ENCODE peak calls at places on chromosomes 6 and 20, in seven cellular contexts. W, M, X, G, N, D and Y are unnamed samples.

GRCh38 chr6:11585426-11586016 is 48.0 kb downstream of the TMEM170B start:
- DNase-seq in W (no peak), M (no peak), X (no peak), G (peak; percentile 59), N (no peak), D (no peak), Y (no peak)

GRCh38 chr6:155402656-155403304 is 52.9 kb downstream of the NOX3 start:
- DNase-seq in W (no peak), M (no peak), X (no peak), G (no peak), N (no peak), D (no peak), Y (no peak)

GRCh38 chr20:64212750-64213149 is 42.8 kb upstream of the PCMTD2 start:
- DNase-seq in W (no peak), M (no peak), X (peak; percentile 37), G (no peak), N (peak; percentile 71), D (no peak), Y (no peak)

GRCh38 chr6:18342223-18342622 is 44.9 kb upstream of the RNF144B start:
- DNase-seq in W (no peak), M (no peak), X (no peak), G (no peak), N (no peak), D (no peak), Y (no peak)

GRCh38 chr6:130968486-130968885 is 94.6 kb downstream of the EPB41L2 start:
- DNase-seq in W (no peak), M (no peak), X (no peak), G (no peak), N (no peak), D (no peak), Y (no peak)

GRCh38 chr6:16591681-16592549 is 169.3 kb downstream of the ATXN1 start:
- DNase-seq in W (peak; percentile 26), M (no peak), X (no peak), G (no peak), N (no peak), D (no peak), Y (no peak)

GRCh38 chr6:44050872-44051421 is 76.3 kb downstream of the MRPL14 start:
- DNase-seq in W (no peak), M (no peak), X (no peak), G (no peak), N (no peak), D (no peak), Y (no peak)

GRCh38 chr20:63409834-63410435 is 48.8 kb upstream of the CHRNA4 start:
- DNase-seq in W (no peak), M (no peak), X (no peak), G (no peak), N (no peak), D (no peak), Y (no peak)

GRCh38 chr6:104527761-104528415 is 331.8 kb downstream of the HACE1 start:
- DNase-seq in W (no peak), M (no peak), X (no peak), G (peak; percentile 49), N (no peak), D (no peak), Y (no peak)

GRCh38 chr6:69732045-69732444 is 64.8 kb downstream of the LMBRD1 start:
- DNase-seq in W (no peak), M (no peak), X (no peak), G (no peak), N (no peak), D (no peak), Y (no peak)

GRCh38 chr20:5908981-5909380 is 41.4 kb downstream of the TRMT6 start:
- DNase-seq in W (no peak), M (no peak), X (no peak), G (no peak), N (no peak), D (no peak), Y (no peak)

GRCh38 chr20:57390604-57391438 is at the start of gene RBM38:
- DNase-seq in W (peak; percentile 77), M (peak; percentile 75), X (peak; percentile 77), G (peak; percentile 89), N (peak; percentile 70), D (no peak), Y (peak; percentile 75)

GRCh38 chr6:148583631-148584030 is 163.2 kb upstream of the UST start:
- DNase-seq in W (no peak), M (no peak), X (no peak), G (no peak), N (no peak), D (no peak), Y (no peak)

GRCh38 chr6:147869223-147869600 is 360.7 kb downstream of the SAMD5 start:
- DNase-seq in W (no peak), M (no peak), X (no peak), G (no peak), N (no peak), D (no peak), Y (no peak)

GRCh38 chr20:32583581-32584045 is 1.5 kb downstream of the NOL4L start:
- DNase-seq in W (no peak), M (no peak), X (no peak), G (peak; percentile 71), N (no peak), D (no peak), Y (peak; percentile 13)

GRCh38 chr6:88804701-88805100 is 158.7 kb downstream of the RNGTT start:
- DNase-seq in W (no peak), M (no peak), X (no peak), G (no peak), N (no peak), D (no peak), Y (no peak)

GRCh38 chr6:151805286-151805840 is 2.1 kb upstream of the ESR1 start:
- DNase-seq in W (no peak), M (no peak), X (peak; percentile 37), G (peak; percentile 5), N (peak; percentile 16), D (no peak), Y (no peak)

GRCh38 chr6:44475779-44476434 is 88.4 kb downstream of the CDC5L start:
- DNase-seq in W (peak; percentile 56), M (peak; percentile 54), X (peak; percentile 80), G (peak; percentile 89), N (peak; percentile 76), D (peak; percentile 76), Y (peak; percentile 54)

GRCh38 chr20:286508-286907 is 4.0 kb downstream of the C20orf96 start:
- DNase-seq in W (no peak), M (no peak), X (no peak), G (no peak), N (no peak), D (no peak), Y (no peak)

DNA sequence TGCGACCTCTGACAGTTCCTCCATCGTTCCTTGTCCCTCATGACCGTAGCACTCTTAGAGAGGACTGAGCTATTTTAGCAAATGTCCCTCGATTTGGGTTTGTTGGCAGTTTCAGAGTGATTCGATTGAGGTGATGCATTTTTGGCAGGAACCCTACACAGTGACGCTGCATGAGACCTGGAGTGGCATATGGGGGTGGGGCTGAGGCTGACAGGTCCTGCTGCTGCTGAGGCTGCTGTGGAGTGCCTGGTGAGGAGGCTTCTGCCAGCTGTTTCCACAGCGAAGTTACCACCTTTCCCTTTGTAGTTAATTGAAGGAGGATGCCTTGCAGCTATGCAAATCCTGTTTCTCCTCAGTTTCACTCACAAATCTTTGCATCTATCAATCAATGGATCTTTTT is 19.8 kb downstream of the PXDC1 start:
- DNase-seq in W (no peak), M (no peak), X (no peak), G (no peak), N (no peak), D (no peak), Y (no peak)
- H3K36me3 ChIP-seq in W (no peaks in the 10 kb centered on the region), M (no peaks in the 10 kb centered on the region), X (peaks cover 6% of the 10 kb centered on the region), G (no peaks in the 10 kb centered on the region), N (peaks cover 50% of the 10 kb centered on the region), D (no peaks in the 10 kb centered on the region), Y (no peaks in the 10 kb centered on the region)

DNA sequence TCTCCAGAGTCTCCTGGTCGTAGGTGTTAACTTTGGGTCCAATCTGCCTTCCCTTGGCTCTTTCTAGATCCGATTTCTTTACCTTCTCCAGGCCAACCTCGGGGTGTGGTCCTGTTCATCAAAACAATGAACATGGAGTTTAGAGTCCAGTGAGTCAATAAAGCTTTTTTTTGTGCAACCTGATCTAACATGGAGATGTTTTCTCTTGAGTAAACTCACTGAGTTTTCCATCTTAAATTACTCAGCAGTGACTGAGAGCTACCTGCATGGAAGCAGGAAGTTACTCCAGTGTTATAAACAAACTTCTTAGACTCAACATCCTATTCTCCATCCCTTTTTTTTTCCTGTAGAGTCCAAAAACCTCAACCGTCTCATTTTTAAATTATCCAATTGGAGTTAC is 14.9 kb upstream of the SLC22A1 start:
- DNase-seq in W (no peak), M (no peak), X (no peak), G (no peak), N (no peak), D (no peak), Y (no peak)
- H3K36me3 ChIP-seq in W (no peaks in the 10 kb centered on the region), M (peaks cover 25% of the 10 kb centered on the region), X (peaks cover 5% of the 10 kb centered on the region), G (peaks cover 18% of the 10 kb centered on the region), N (peaks cover 70% of the 10 kb centered on the region), D (peaks cover 18% of the 10 kb centered on the region), Y (peaks cover 43% of the 10 kb centered on the region)

GRCh38 chr20:49009899-49010631 is 36.0 kb upstream of the CSE1L start:
- DNase-seq in W (no peak), M (no peak), X (no peak), G (no peak), N (no peak), D (no peak), Y (no peak)

DNA sequence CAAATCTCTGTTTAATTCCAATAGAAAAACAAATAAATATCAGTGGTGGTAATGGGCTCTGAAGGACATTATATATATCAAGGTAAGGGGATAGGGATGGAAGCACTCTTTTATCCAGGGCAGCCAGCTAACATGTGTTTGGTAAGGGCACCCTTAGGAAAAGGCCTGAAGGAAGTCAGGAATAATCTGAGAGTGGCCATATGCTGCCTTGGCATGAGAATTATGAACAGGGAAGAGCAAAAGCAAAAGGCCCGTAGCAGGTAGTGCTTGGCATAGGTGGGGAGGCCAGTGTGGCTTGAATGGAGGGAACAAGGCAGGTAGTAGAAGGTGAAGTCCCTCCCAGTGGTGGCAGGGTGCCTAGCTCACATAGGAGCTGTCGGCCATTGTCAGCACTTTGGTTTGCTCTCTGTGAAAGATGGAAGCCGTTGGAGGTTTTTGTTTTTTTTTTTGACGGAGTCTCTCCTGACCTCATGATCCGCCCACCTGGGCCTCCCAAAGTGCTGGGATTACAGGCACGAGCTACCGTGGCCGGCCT is 39.6 kb upstream of the CSE1L start:
- DNase-seq in W (no peak), M (no peak), X (no peak), G (no peak), N (no peak), D (no peak), Y (no peak)
- H3K36me3 ChIP-seq in W (no peaks in the 10 kb centered on the region), M (peaks cover 9% of the 10 kb centered on the region), X (no peaks in the 10 kb centered on the region), G (peaks cover 32% of the 10 kb centered on the region), N (peaks cover 92% of the 10 kb centered on the region), D (peaks cover 2% of the 10 kb centered on the region), Y (peaks cover 43% of the 10 kb centered on the region)

DNA sequence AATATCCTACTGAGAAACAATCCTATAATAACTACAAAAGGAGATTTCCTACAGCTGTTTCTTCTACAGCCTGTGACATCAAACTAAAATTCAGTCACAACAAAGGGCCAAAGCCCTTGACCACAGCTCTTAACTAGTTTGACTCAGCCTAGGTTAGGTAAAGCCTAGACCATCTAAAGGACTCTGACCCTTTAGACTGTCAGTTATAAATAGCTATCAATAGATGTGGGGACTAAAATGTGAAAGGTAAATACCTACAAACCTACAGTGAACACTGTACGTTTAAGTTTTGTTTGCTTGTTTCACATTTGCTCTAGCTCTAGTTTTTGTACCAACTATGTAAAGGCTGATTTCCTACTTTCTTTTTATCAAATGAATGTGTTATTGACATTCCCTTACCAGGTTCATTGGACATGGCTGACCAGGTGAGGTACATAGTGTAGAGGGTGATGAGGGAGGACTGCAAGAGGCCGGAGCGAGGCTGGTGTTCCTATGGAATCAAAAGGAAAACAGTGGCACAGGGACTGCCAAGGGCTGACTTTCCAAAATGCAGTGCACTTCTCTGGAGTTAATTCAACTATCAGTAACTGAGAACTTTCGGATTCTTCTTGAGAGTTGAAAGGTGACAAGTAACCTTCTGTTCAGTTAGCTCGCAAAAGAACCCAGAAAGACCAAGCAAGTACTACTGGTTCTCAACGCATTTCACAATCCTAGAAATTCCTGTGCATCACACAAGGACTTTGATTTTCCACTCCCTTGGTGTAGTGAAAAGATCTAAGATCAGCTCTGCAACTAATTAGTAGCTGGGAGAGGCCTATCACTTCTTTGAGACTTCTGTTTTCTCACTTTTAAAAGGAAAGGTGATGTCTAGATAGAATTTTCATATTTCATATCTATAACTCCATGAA is 17.2 kb downstream of the SERINC3 start:
- DNase-seq in W (no peak), M (no peak), X (no peak), G (no peak), N (no peak), D (no peak), Y (no peak)
- H3K36me3 ChIP-seq in W (no peaks in the 10 kb centered on the region), M (peaks cover 65% of the 10 kb centered on the region), X (peaks cover 6% of the 10 kb centered on the region), G (peaks cover 85% of the 10 kb centered on the region), N (peaks cover 100% of the 10 kb centered on the region), D (peaks cover 11% of the 10 kb centered on the region), Y (peaks cover 93% of the 10 kb centered on the region)